ENCODE peak calls at places on chromosomes 7 and 10, in nine cellular contexts. One of them, this sample, is unnamed.

GRCh38 chr10:70954777-70955176 is 66.4 kb upstream of the PCBD1 start:
- DNase-seq in astrocyte of the spinal cord: no peak
- DNase-seq in thoracic aorta: no peak
- DNase-seq in colonic mucosa: no peak
- DNase-seq in suprapubic skin: no peak
- DNase-seq in foreskin fibroblast: no peak
- DNase-seq in fibroblast of mammary gland: no peak
- DNase-seq in GM12878: no peak
- DNase-seq in transverse colon: no peak
- DNase-seq in this sample: no peak

GRCh38 chr7:154519229-154519628 is 467.0 kb downstream of the DPP6 start:
- DNase-seq in transverse colon: no peak
- DNase-seq in GM12878: no peak
- DNase-seq in fibroblast of mammary gland: no peak
- DNase-seq in suprapubic skin: no peak
- DNase-seq in thoracic aorta: no peak
- DNase-seq in colonic mucosa: no peak
- DNase-seq in astrocyte of the spinal cord: no peak
- DNase-seq in foreskin fibroblast: no peak
- DNase-seq in this sample: no peak

GRCh38 chr10:43573250-43574034 is 974 bp downstream of the ZNF239 start:
- DNase-seq in GM12878: no peak
- DNase-seq in transverse colon: no peak
- DNase-seq in astrocyte of the spinal cord: peak; percentile 15
- DNase-seq in suprapubic skin: no peak
- DNase-seq in fibroblast of mammary gland: peak; percentile 45
- DNase-seq in colonic mucosa: no peak
- DNase-seq in foreskin fibroblast: peak; percentile 21
- DNase-seq in thoracic aorta: no peak
- DNase-seq in this sample: no peak

GRCh38 chr10:83222832-83223742 is 916.2 kb upstream of the GHITM start:
- DNase-seq in suprapubic skin: no peak
- DNase-seq in colonic mucosa: no peak
- DNase-seq in fibroblast of mammary gland: no peak
- DNase-seq in GM12878: no peak
- DNase-seq in thoracic aorta: no peak
- DNase-seq in astrocyte of the spinal cord: no peak
- DNase-seq in foreskin fibroblast: no peak
- DNase-seq in transverse colon: no peak
- DNase-seq in this sample: no peak

GRCh38 chr7:55343002-55343781 is 21.9 kb upstream of the LANCL2 start:
- DNase-seq in fibroblast of mammary gland: no peak
- DNase-seq in astrocyte of the spinal cord: no peak
- DNase-seq in foreskin fibroblast: no peak
- DNase-seq in transverse colon: no peak
- DNase-seq in GM12878: no peak
- DNase-seq in thoracic aorta: no peak
- DNase-seq in suprapubic skin: no peak
- DNase-seq in colonic mucosa: no peak
- DNase-seq in this sample: no peak

GRCh38 chr10:79056361-79056735 is 12.4 kb upstream of the ZMIZ1 start:
- DNase-seq in suprapubic skin: peak; percentile 45
- DNase-seq in GM12878: no peak
- DNase-seq in transverse colon: no peak
- DNase-seq in fibroblast of mammary gland: no peak
- DNase-seq in astrocyte of the spinal cord: no peak
- DNase-seq in foreskin fibroblast: no peak
- DNase-seq in thoracic aorta: no peak
- DNase-seq in colonic mucosa: peak; percentile 44
- DNase-seq in this sample: no peak

GRCh38 chr10:86265877-86266259 is 100.7 kb downstream of the GRID1 start:
- DNase-seq in astrocyte of the spinal cord: no peak
- DNase-seq in foreskin fibroblast: no peak
- DNase-seq in colonic mucosa: no peak
- DNase-seq in thoracic aorta: no peak
- DNase-seq in GM12878: no peak
- DNase-seq in suprapubic skin: no peak
- DNase-seq in fibroblast of mammary gland: no peak
- DNase-seq in transverse colon: no peak
- DNase-seq in this sample: no peak

GRCh38 chr10:119206603-119207366 is 586 bp upstream of the GRK5 start:
- DNase-seq in foreskin fibroblast: peak; percentile 84
- DNase-seq in fibroblast of mammary gland: peak; percentile 48
- DNase-seq in transverse colon: peak; percentile 70
- DNase-seq in thoracic aorta: peak; percentile 54
- DNase-seq in astrocyte of the spinal cord: peak; percentile 46
- DNase-seq in GM12878: no peak
- DNase-seq in suprapubic skin: peak; percentile 84
- DNase-seq in colonic mucosa: peak; percentile 66
- DNase-seq in this sample: peak; percentile 87

GRCh38 chr10:100357073-100357858 is 10.2 kb downstream of the SCD start:
- DNase-seq in colonic mucosa: no peak
- DNase-seq in suprapubic skin: no peak
- DNase-seq in thoracic aorta: no peak
- DNase-seq in foreskin fibroblast: no peak
- DNase-seq in fibroblast of mammary gland: no peak
- DNase-seq in GM12878: no peak
- DNase-seq in transverse colon: no peak
- DNase-seq in astrocyte of the spinal cord: no peak
- DNase-seq in this sample: no peak

GRCh38 chr7:26195867-26196266 is 4.7 kb downstream of the HNRNPA2B1 start:
- DNase-seq in fibroblast of mammary gland: no peak
- DNase-seq in thoracic aorta: no peak
- DNase-seq in astrocyte of the spinal cord: no peak
- DNase-seq in suprapubic skin: no peak
- DNase-seq in colonic mucosa: no peak
- DNase-seq in foreskin fibroblast: no peak
- DNase-seq in GM12878: no peak
- DNase-seq in transverse colon: no peak
- DNase-seq in this sample: no peak
- H3K4me3 ChIP-seq in fibroblast of mammary gland: peak overlapping the region; percentile 2
- H3K4me3 ChIP-seq in thoracic aorta: peak overlapping the region; percentile 98
- H3K4me3 ChIP-seq in astrocyte of the spinal cord: no peak overlapping the region
- H3K4me3 ChIP-seq in suprapubic skin: peak overlapping the region; percentile 99
- H3K4me3 ChIP-seq in colonic mucosa: no peak overlapping the region
- H3K4me3 ChIP-seq in foreskin fibroblast: peak overlapping the region; percentile 14
- H3K4me3 ChIP-seq in GM12878: peak overlapping the region; percentile 67
- H3K4me3 ChIP-seq in transverse colon: peak overlapping the region; percentile 80
- H3K4me3 ChIP-seq in this sample: peak overlapping the region; percentile 38

DNA sequence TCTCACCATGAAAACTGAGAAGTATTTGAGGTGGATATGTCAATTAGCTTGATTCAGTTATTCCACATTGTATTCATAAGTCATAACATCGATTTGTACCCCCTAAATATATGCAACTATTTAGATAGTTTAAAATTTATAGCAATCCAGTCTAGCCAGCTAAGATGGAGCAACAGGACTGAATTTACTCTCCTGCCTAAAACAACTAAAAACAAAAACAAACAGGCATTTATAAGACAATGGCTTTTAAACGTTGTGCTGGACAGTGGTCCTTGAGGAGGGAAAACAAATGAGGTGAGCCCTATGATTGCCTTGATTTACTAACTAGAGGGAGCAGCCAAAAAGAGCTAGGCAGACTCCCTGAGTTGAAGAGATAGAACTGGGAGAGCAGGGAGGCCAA is 814 bp upstream of the GPAM start:
- DNase-seq in astrocyte of the spinal cord: no peak
- DNase-seq in colonic mucosa: no peak
- DNase-seq in fibroblast of mammary gland: no peak
- DNase-seq in foreskin fibroblast: no peak
- DNase-seq in thoracic aorta: no peak
- DNase-seq in GM12878: no peak
- DNase-seq in suprapubic skin: no peak
- DNase-seq in transverse colon: no peak
- DNase-seq in this sample: no peak
- H3K4me3 ChIP-seq in astrocyte of the spinal cord: no peak overlapping the region
- H3K4me3 ChIP-seq in colonic mucosa: no peak overlapping the region
- H3K4me3 ChIP-seq in fibroblast of mammary gland: peak overlapping the region; percentile 79
- H3K4me3 ChIP-seq in foreskin fibroblast: peak overlapping the region; percentile 65
- H3K4me3 ChIP-seq in thoracic aorta: peak overlapping the region; percentile 92
- H3K4me3 ChIP-seq in GM12878: peak overlapping the region; percentile 84
- H3K4me3 ChIP-seq in suprapubic skin: no peak overlapping the region
- H3K4me3 ChIP-seq in transverse colon: peak overlapping the region; percentile 84
- H3K4me3 ChIP-seq in this sample: peak overlapping the region; percentile 99

GRCh38 chr7:157701395-157701794 is 364.6 kb downstream of the DNAJB6 start:
- DNase-seq in foreskin fibroblast: no peak
- DNase-seq in transverse colon: no peak
- DNase-seq in suprapubic skin: no peak
- DNase-seq in thoracic aorta: no peak
- DNase-seq in fibroblast of mammary gland: no peak
- DNase-seq in colonic mucosa: no peak
- DNase-seq in GM12878: no peak
- DNase-seq in astrocyte of the spinal cord: no peak
- DNase-seq in this sample: no peak
- H3K4me3 ChIP-seq in foreskin fibroblast: no peak overlapping the region
- H3K4me3 ChIP-seq in transverse colon: no peak overlapping the region
- H3K4me3 ChIP-seq in suprapubic skin: no peak overlapping the region
- H3K4me3 ChIP-seq in thoracic aorta: no peak overlapping the region
- H3K4me3 ChIP-seq in fibroblast of mammary gland: no peak overlapping the region
- H3K4me3 ChIP-seq in colonic mucosa: no peak overlapping the region
- H3K4me3 ChIP-seq in GM12878: no peak overlapping the region
- H3K4me3 ChIP-seq in astrocyte of the spinal cord: no peak overlapping the region
- H3K4me3 ChIP-seq in this sample: no peak overlapping the region

DNA sequence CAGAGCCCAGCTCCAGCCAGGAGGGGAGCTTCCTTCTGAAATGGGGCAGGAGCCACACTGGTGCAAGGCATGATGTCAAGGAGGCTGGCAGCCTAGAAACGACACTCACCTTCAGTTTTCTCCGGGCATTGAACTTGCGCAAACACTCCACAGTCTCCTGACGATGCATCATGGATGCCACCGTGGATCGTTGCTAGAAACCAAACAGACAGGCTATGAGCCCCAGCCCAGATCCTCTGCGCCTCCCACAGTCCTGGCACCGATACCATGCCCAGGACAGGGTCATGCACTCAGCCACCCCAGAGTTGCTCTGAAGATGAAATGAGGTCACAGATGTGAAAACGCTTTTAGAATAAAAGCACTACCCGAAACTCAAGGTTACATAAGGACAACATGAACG is 31.0 kb upstream of the NDST2 start:
- DNase-seq in fibroblast of mammary gland: no peak
- DNase-seq in suprapubic skin: no peak
- DNase-seq in foreskin fibroblast: no peak
- DNase-seq in astrocyte of the spinal cord: no peak
- DNase-seq in GM12878: no peak
- DNase-seq in colonic mucosa: no peak
- DNase-seq in thoracic aorta: no peak
- DNase-seq in transverse colon: no peak
- DNase-seq in this sample: no peak
- H3K4me3 ChIP-seq in fibroblast of mammary gland: no peak overlapping the region
- H3K4me3 ChIP-seq in suprapubic skin: no peak overlapping the region
- H3K4me3 ChIP-seq in foreskin fibroblast: no peak overlapping the region
- H3K4me3 ChIP-seq in astrocyte of the spinal cord: no peak overlapping the region
- H3K4me3 ChIP-seq in GM12878: no peak overlapping the region
- H3K4me3 ChIP-seq in colonic mucosa: no peak overlapping the region
- H3K4me3 ChIP-seq in thoracic aorta: no peak overlapping the region
- H3K4me3 ChIP-seq in transverse colon: no peak overlapping the region
- H3K4me3 ChIP-seq in this sample: no peak overlapping the region

GRCh38 chr10:125881192-125881591 is at the start of gene DHX32:
- DNase-seq in transverse colon: no peak
- DNase-seq in fibroblast of mammary gland: no peak
- DNase-seq in astrocyte of the spinal cord: no peak
- DNase-seq in GM12878: no peak
- DNase-seq in thoracic aorta: no peak
- DNase-seq in foreskin fibroblast: no peak
- DNase-seq in suprapubic skin: no peak
- DNase-seq in colonic mucosa: no peak
- DNase-seq in this sample: no peak

GRCh38 chr10:125882596-125882995 is 1.5 kb upstream of the DHX32 start:
- DNase-seq in thoracic aorta: no peak
- DNase-seq in transverse colon: no peak
- DNase-seq in fibroblast of mammary gland: no peak
- DNase-seq in colonic mucosa: no peak
- DNase-seq in suprapubic skin: no peak
- DNase-seq in astrocyte of the spinal cord: peak; percentile 31
- DNase-seq in foreskin fibroblast: peak; percentile 25
- DNase-seq in GM12878: no peak
- DNase-seq in this sample: no peak

GRCh38 chr10:125880719-125881118 is 373 bp downstream of the DHX32 start:
- DNase-seq in foreskin fibroblast: no peak
- DNase-seq in colonic mucosa: no peak
- DNase-seq in astrocyte of the spinal cord: peak; percentile 16
- DNase-seq in transverse colon: no peak
- DNase-seq in fibroblast of mammary gland: no peak
- DNase-seq in GM12878: no peak
- DNase-seq in thoracic aorta: no peak
- DNase-seq in suprapubic skin: no peak
- DNase-seq in this sample: no peak

GRCh38 chr10:125883198-125883597 is 2.1 kb upstream of the DHX32 start:
- DNase-seq in GM12878: no peak
- DNase-seq in foreskin fibroblast: no peak
- DNase-seq in fibroblast of mammary gland: no peak
- DNase-seq in transverse colon: no peak
- DNase-seq in suprapubic skin: no peak
- DNase-seq in astrocyte of the spinal cord: no peak
- DNase-seq in thoracic aorta: no peak
- DNase-seq in colonic mucosa: no peak
- DNase-seq in this sample: no peak

GRCh38 chr10:125878957-125879835 is 1.9 kb downstream of the DHX32 start:
- DNase-seq in foreskin fibroblast: peak; percentile 88
- DNase-seq in transverse colon: no peak
- DNase-seq in suprapubic skin: no peak
- DNase-seq in thoracic aorta: no peak
- DNase-seq in fibroblast of mammary gland: peak; percentile 88
- DNase-seq in GM12878: no peak
- DNase-seq in astrocyte of the spinal cord: peak; percentile 96
- DNase-seq in colonic mucosa: no peak
- DNase-seq in this sample: no peak
- H3K4me3 ChIP-seq in foreskin fibroblast: no peak overlapping the region
- H3K4me3 ChIP-seq in transverse colon: no peak overlapping the region
- H3K4me3 ChIP-seq in suprapubic skin: no peak overlapping the region
- H3K4me3 ChIP-seq in thoracic aorta: no peak overlapping the region
- H3K4me3 ChIP-seq in fibroblast of mammary gland: no peak overlapping the region
- H3K4me3 ChIP-seq in GM12878: no peak overlapping the region
- H3K4me3 ChIP-seq in astrocyte of the spinal cord: no peak overlapping the region
- H3K4me3 ChIP-seq in colonic mucosa: no peak overlapping the region
- H3K4me3 ChIP-seq in this sample: no peak overlapping the region

DNA sequence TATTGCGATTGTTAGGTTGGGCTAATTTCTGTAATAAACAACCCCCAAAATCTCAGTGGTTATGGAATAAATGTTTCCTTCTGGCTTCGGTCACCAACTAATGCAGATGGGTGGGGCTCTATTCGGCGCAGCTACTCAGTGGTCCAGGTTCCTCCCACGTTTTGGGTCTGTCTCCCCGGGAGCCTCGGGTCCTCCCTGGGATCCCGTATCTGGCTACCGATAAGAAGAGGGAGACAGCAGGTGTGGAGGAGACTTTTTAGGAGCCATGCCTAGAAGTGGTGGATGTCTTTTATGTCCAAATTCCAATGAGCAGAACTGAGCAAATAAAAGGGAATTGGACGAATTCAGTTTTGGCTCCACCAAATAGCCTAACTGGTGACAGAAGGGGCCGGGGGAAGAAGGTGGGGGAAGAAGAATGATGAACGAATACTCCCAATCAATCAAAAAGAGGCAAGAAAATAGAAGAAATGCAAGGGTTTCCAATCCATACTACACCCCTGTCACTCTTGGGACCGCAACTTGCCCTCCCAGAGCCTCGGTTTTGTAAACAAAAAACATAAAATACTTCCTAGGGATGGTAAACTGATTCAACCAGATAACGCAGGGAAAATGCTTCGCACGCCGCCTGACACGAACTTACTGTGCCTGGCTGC is 498 bp upstream of the C10orf53 start:
- DNase-seq in fibroblast of mammary gland: no peak
- DNase-seq in GM12878: no peak
- DNase-seq in transverse colon: no peak
- DNase-seq in suprapubic skin: no peak
- DNase-seq in foreskin fibroblast: no peak
- DNase-seq in colonic mucosa: no peak
- DNase-seq in astrocyte of the spinal cord: no peak
- DNase-seq in thoracic aorta: no peak
- DNase-seq in this sample: no peak
- H3K4me3 ChIP-seq in fibroblast of mammary gland: no peak overlapping the region
- H3K4me3 ChIP-seq in GM12878: no peak overlapping the region
- H3K4me3 ChIP-seq in transverse colon: no peak overlapping the region
- H3K4me3 ChIP-seq in suprapubic skin: no peak overlapping the region
- H3K4me3 ChIP-seq in foreskin fibroblast: no peak overlapping the region
- H3K4me3 ChIP-seq in colonic mucosa: no peak overlapping the region
- H3K4me3 ChIP-seq in astrocyte of the spinal cord: peak overlapping the region; percentile 4
- H3K4me3 ChIP-seq in thoracic aorta: no peak overlapping the region
- H3K4me3 ChIP-seq in this sample: no peak overlapping the region